ENCODE peak calls at places on chromosome 15, in five cellular contexts. Z is PC-9, O is A549, V is A172, S is cardiac muscle cell. P is an unnamed sample.

GRCh38 chr15:42994546-42994945 is 74.0 kb upstream of the TTBK2 start:
- DNase-seq in Z (no peak), O (no peak), V (no peak), S (peak; percentile 60), P (no peak)

GRCh38 chr15:93895976-93896770 is 335.2 kb upstream of the MCTP2 start:
- DNase-seq in Z (no peak), O (no peak), V (no peak), S (no peak), P (no peak)

GRCh38 chr15:58378241-58379085 is 53.3 kb upstream of the LIPC start:
- DNase-seq in Z (no peak), O (no peak), V (peak; percentile 22), S (no peak), P (no peak)

GRCh38 chr15:92809880-92810361 is 90.2 kb upstream of the CHD2 start:
- DNase-seq in Z (no peak), O (no peak), V (peak; percentile 48), S (peak; percentile 63), P (peak; percentile 64)

GRCh38 chr15:57586661-57587404 is 4.9 kb upstream of the MYZAP start:
- DNase-seq in Z (no peak), O (no peak), V (peak; percentile 36), S (no peak), P (no peak)

GRCh38 chr15:65147902-65148301 is 14.3 kb upstream of the PDCD7 start:
- DNase-seq in Z (no peak), O (no peak), V (no peak), S (no peak), P (no peak)

GRCh38 chr15:87623832-87624231 is 632.7 kb downstream of the NTRK3 start:
- DNase-seq in Z (no peak), O (no peak), V (no peak), S (no peak), P (peak; percentile 16)

GRCh38 chr15:42528970-42529369 is 19.6 kb downstream of the LRRC57 start:
- DNase-seq in Z (no peak), O (no peak), V (no peak), S (no peak), P (no peak)

GRCh38 chr15:72934006-72934405 is 118.3 kb upstream of the NEO1 start:
- DNase-seq in Z (no peak), O (no peak), V (no peak), S (peak; percentile 37), P (no peak)

GRCh38 chr15:85311647-85312046 is 68.8 kb upstream of the AKAP13 start:
- DNase-seq in Z (no peak), O (no peak), V (no peak), S (no peak), P (no peak)

GRCh38 chr15:25189551-25189950 is 234.8 kb downstream of the SNRPN start:
- DNase-seq in Z (no peak), O (no peak), V (no peak), S (no peak), P (no peak)

GRCh38 chr15:35678774-35679173 is 132.8 kb upstream of the DPH6 start:
- DNase-seq in Z (no peak), O (no peak), V (no peak), S (no peak), P (no peak)

GRCh38 chr15:55282284-55282833 is 7.3 kb downstream of the RAB27A start:
- DNase-seq in Z (peak; percentile 72), O (no peak), V (peak; percentile 81), S (peak; percentile 89), P (no peak)